ENCODE peak calls at places on chromosomes 1 and 21, in six cellular contexts. One of them, this sample, is unnamed.

GRCh38 chr1:65717815-65718454 is 74.8 kb upstream of the PDE4B start:
- DNase-seq in NCI-H1436: no peak
- DNase-seq in AG08396: no peak
- DNase-seq in HuH-7: no peak
- DNase-seq in activated naive CD4-positive, alpha-beta T cell: no peak
- DNase-seq in iPS-NIHi11: no peak
- DNase-seq in this sample: no peak

GRCh38 chr21:15229390-15229789 is 164.6 kb upstream of the NRIP1 start:
- DNase-seq in activated naive CD4-positive, alpha-beta T cell: no peak
- DNase-seq in NCI-H1436: no peak
- DNase-seq in HuH-7: no peak
- DNase-seq in AG08396: no peak
- DNase-seq in iPS-NIHi11: no peak
- DNase-seq in this sample: no peak

GRCh38 chr1:58739851-58740466 is 40.1 kb upstream of the MYSM1 start:
- DNase-seq in AG08396: peak
- DNase-seq in NCI-H1436: peak
- DNase-seq in activated naive CD4-positive, alpha-beta T cell: no peak
- DNase-seq in iPS-NIHi11: peak
- DNase-seq in HuH-7: peak
- DNase-seq in this sample: peak

GRCh38 chr1:183942933-183943693 is 94.4 kb downstream of the COLGALT2 start:
- DNase-seq in NCI-H1436: peak
- DNase-seq in activated naive CD4-positive, alpha-beta T cell: no peak
- DNase-seq in HuH-7: no peak
- DNase-seq in iPS-NIHi11: peak
- DNase-seq in AG08396: peak
- DNase-seq in this sample: no peak

GRCh38 chr1:41639332-41639936 is 155.0 kb upstream of the EDN2 start:
- DNase-seq in iPS-NIHi11: no peak
- DNase-seq in HuH-7: no peak
- DNase-seq in NCI-H1436: no peak
- DNase-seq in activated naive CD4-positive, alpha-beta T cell: no peak
- DNase-seq in AG08396: peak
- DNase-seq in this sample: no peak

GRCh38 chr1:59568158-59568935 is 246.4 kb upstream of the HOOK1 start:
- DNase-seq in activated naive CD4-positive, alpha-beta T cell: no peak
- DNase-seq in AG08396: no peak
- DNase-seq in NCI-H1436: no peak
- DNase-seq in iPS-NIHi11: no peak
- DNase-seq in HuH-7: no peak
- DNase-seq in this sample: no peak

GRCh38 chr1:223143760-223144248 is 756 bp upstream of the TLR5 start:
- DNase-seq in activated naive CD4-positive, alpha-beta T cell: peak
- DNase-seq in iPS-NIHi11: peak
- DNase-seq in AG08396: no peak
- DNase-seq in HuH-7: no peak
- DNase-seq in NCI-H1436: peak
- DNase-seq in this sample: peak

GRCh38 chr1:94702440-94702810 is 117.7 kb upstream of the SLC44A3 start:
- DNase-seq in AG08396: no peak
- DNase-seq in HuH-7: no peak
- DNase-seq in activated naive CD4-positive, alpha-beta T cell: no peak
- DNase-seq in NCI-H1436: no peak
- DNase-seq in iPS-NIHi11: no peak
- DNase-seq in this sample: no peak

GRCh38 chr1:230825061-230825803 is 43.1 kb downstream of the C1orf198 start:
- DNase-seq in AG08396: peak
- DNase-seq in activated naive CD4-positive, alpha-beta T cell: no peak
- DNase-seq in iPS-NIHi11: no peak
- DNase-seq in HuH-7: no peak
- DNase-seq in NCI-H1436: no peak
- DNase-seq in this sample: peak

GRCh38 chr1:44947060-44947773 is 39.2 kb downstream of the EIF2B3 start:
- DNase-seq in AG08396: peak
- DNase-seq in iPS-NIHi11: no peak
- DNase-seq in activated naive CD4-positive, alpha-beta T cell: no peak
- DNase-seq in NCI-H1436: no peak
- DNase-seq in HuH-7: no peak
- DNase-seq in this sample: peak

GRCh38 chr1:229093258-229093540 is 177.7 kb upstream of the RAB4A start:
- DNase-seq in AG08396: no peak
- DNase-seq in activated naive CD4-positive, alpha-beta T cell: no peak
- DNase-seq in NCI-H1436: no peak
- DNase-seq in HuH-7: no peak
- DNase-seq in iPS-NIHi11: no peak
- DNase-seq in this sample: no peak

GRCh38 chr1:208101661-208102431 is 142.3 kb downstream of the PLXNA2 start:
- DNase-seq in AG08396: no peak
- DNase-seq in NCI-H1436: peak
- DNase-seq in iPS-NIHi11: no peak
- DNase-seq in HuH-7: no peak
- DNase-seq in activated naive CD4-positive, alpha-beta T cell: no peak
- DNase-seq in this sample: peak

GRCh38 chr1:43980255-43981134 is 1.5 kb downstream of the B4GALT2 start:
- DNase-seq in AG08396: no peak
- DNase-seq in HuH-7: no peak
- DNase-seq in activated naive CD4-positive, alpha-beta T cell: no peak
- DNase-seq in NCI-H1436: no peak
- DNase-seq in iPS-NIHi11: no peak
- DNase-seq in this sample: no peak

GRCh38 chr1:111727056-111727455 is 12.1 kb downstream of the INKA2 start:
- DNase-seq in NCI-H1436: no peak
- DNase-seq in HuH-7: no peak
- DNase-seq in AG08396: no peak
- DNase-seq in iPS-NIHi11: no peak
- DNase-seq in activated naive CD4-positive, alpha-beta T cell: no peak
- DNase-seq in this sample: no peak

GRCh38 chr1:207364622-207365021 is 43.1 kb downstream of the CD55 start:
- DNase-seq in HuH-7: no peak
- DNase-seq in NCI-H1436: no peak
- DNase-seq in iPS-NIHi11: no peak
- DNase-seq in AG08396: no peak
- DNase-seq in activated naive CD4-positive, alpha-beta T cell: no peak
- DNase-seq in this sample: no peak

GRCh38 chr1:183051546-183051945 is 28.3 kb downstream of the LAMC1 start:
- DNase-seq in AG08396: no peak
- DNase-seq in NCI-H1436: no peak
- DNase-seq in iPS-NIHi11: no peak
- DNase-seq in activated naive CD4-positive, alpha-beta T cell: no peak
- DNase-seq in HuH-7: no peak
- DNase-seq in this sample: no peak

GRCh38 chr1:227888404-227889046 is 59.2 kb downstream of the WNT9A start:
- DNase-seq in AG08396: no peak
- DNase-seq in HuH-7: no peak
- DNase-seq in iPS-NIHi11: no peak
- DNase-seq in activated naive CD4-positive, alpha-beta T cell: no peak
- DNase-seq in NCI-H1436: no peak
- DNase-seq in this sample: no peak